ENCODE peak calls at places on chromosomes 6 and 20, in eight cellular contexts. O, R, M, I, L, W, E and B are unnamed samples.

GRCh38 chr20:45323731-45324130 is 15.6 kb upstream of the MATN4 start:
- DNase-seq in O (peak), R (no peak), M (no peak), I (no peak), L (no peak), W (peak), E (no peak), B (no peak)

GRCh38 chr20:47493175-47493953 is 8.3 kb upstream of the NCOA3 start:
- DNase-seq in O (peak), R (no peak), M (no peak), I (peak), L (peak), W (peak), E (peak), B (no peak)

GRCh38 chr6:129120856-129121255 is 237.9 kb downstream of the LAMA2 start:
- DNase-seq in O (peak), R (no peak), M (no peak), I (no peak), L (no peak), W (no peak), E (no peak), B (no peak)

GRCh38 chr6:12112540-12113189 is 100.6 kb downstream of the HIVEP1 start:
- DNase-seq in O (peak), R (no peak), M (no peak), I (no peak), L (no peak), W (no peak), E (no peak), B (no peak)

GRCh38 chr6:119148102-119148824 is 69.8 kb upstream of the FAM184A start:
- DNase-seq in O (peak), R (no peak), M (no peak), I (no peak), L (peak), W (peak), E (peak), B (peak)

GRCh38 chr6:45830441-45831139 is 185.1 kb downstream of the CLIC5 start:
- DNase-seq in O (peak), R (no peak), M (no peak), I (no peak), L (no peak), W (no peak), E (no peak), B (no peak)

GRCh38 chr6:117840541-117840983 is 66.5 kb upstream of the SLC35F1 start:
- DNase-seq in O (peak), R (no peak), M (no peak), I (no peak), L (no peak), W (peak), E (peak), B (peak)

GRCh38 chr6:129818251-129818650 is 42.9 kb downstream of the TMEM244 start:
- DNase-seq in O (no peak), R (no peak), M (no peak), I (no peak), L (no peak), W (no peak), E (no peak), B (no peak)

GRCh38 chr20:24102290-24102689 is 113.7 kb upstream of the GGTLC1 start:
- DNase-seq in O (no peak), R (no peak), M (peak), I (no peak), L (no peak), W (no peak), E (peak), B (no peak)

GRCh38 chr20:31652917-31653385 is 15.2 kb downstream of the COX4I2 start:
- DNase-seq in O (peak), R (peak), M (no peak), I (no peak), L (peak), W (peak), E (no peak), B (no peak)

GRCh38 chr6:71886184-71887005 is at the start of gene RIMS1:
- DNase-seq in O (peak), R (no peak), M (peak), I (no peak), L (no peak), W (no peak), E (peak), B (peak)

GRCh38 chr6:71887006-71887743 is 825 bp downstream of the RIMS1 start:
- DNase-seq in O (no peak), R (no peak), M (peak), I (no peak), L (no peak), W (no peak), E (no peak), B (peak)

GRCh38 chr6:71889366-71889765 is 3.0 kb downstream of the RIMS1 start:
- DNase-seq in O (no peak), R (no peak), M (no peak), I (no peak), L (no peak), W (no peak), E (no peak), B (no peak)

GRCh38 chr6:71887744-71888115 is 1.4 kb downstream of the RIMS1 start:
- DNase-seq in O (no peak), R (no peak), M (no peak), I (no peak), L (no peak), W (no peak), E (no peak), B (no peak)

DNA sequence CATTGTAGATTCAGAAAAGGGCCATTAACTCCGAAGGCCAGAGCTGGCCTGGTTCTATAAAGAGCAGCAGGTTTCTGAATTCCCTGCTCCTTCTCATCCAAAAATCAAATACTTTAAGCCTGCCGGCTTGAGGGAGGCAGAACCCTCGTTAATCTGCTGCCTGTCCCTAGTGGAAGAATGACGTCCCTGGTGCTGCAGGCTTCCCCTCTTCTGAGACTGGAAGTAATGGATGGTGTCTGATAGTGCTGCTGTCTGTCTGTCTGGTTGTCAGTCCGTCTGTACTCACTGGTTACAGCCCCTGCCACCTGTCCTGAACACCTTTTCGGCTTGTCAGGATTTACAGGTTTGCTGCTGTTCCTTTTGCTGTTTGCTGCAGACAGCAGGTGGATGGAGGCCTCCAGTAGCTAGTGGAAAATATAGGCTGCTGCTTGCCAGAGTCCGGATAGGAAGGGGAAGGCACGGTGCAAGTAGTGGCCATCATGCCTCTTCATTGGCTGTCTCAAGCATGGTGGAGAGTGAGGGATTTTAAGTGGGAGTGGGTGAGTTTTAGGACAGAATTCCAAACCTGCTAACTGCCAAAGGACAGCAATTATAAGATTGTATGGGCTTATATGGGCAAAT is 2.5 kb downstream of the RIMS1 start:
- DNase-seq in O (no peak), R (no peak), M (no peak), I (no peak), L (no peak), W (no peak), E (no peak), B (no peak)
- TF ChIP-seq CTCF in O (no peak), R (no peak), M (no peak), I (no peak), L (no peak), W (no peak), E (no peak), B (no peak)

GRCh38 chr6:106513813-106514212 is 115.5 kb downstream of the RTN4IP1 start:
- DNase-seq in O (no peak), R (no peak), M (no peak), I (no peak), L (no peak), W (no peak), E (no peak), B (no peak)

GRCh38 chr6:106510090-106510970 is 119.0 kb downstream of the RTN4IP1 start:
- DNase-seq in O (peak), R (no peak), M (peak), I (no peak), L (no peak), W (no peak), E (peak), B (peak)

GRCh38 chr6:106512958-106513480 is 116.3 kb downstream of the RTN4IP1 start:
- DNase-seq in O (no peak), R (no peak), M (no peak), I (no peak), L (no peak), W (no peak), E (no peak), B (no peak)

GRCh38 chr6:106511274-106512047 is 117.8 kb downstream of the RTN4IP1 start:
- DNase-seq in O (peak), R (no peak), M (peak), I (no peak), L (no peak), W (no peak), E (no peak), B (no peak)

GRCh38 chr6:106512048-106512957 is 117.0 kb downstream of the RTN4IP1 start:
- DNase-seq in O (peak), R (no peak), M (peak), I (no peak), L (no peak), W (no peak), E (peak), B (peak)
- TF ChIP-seq CTCF in O (peak), R (peak), M (no peak), I (no peak), L (peak), W (peak), E (peak), B (no peak)

DNA sequence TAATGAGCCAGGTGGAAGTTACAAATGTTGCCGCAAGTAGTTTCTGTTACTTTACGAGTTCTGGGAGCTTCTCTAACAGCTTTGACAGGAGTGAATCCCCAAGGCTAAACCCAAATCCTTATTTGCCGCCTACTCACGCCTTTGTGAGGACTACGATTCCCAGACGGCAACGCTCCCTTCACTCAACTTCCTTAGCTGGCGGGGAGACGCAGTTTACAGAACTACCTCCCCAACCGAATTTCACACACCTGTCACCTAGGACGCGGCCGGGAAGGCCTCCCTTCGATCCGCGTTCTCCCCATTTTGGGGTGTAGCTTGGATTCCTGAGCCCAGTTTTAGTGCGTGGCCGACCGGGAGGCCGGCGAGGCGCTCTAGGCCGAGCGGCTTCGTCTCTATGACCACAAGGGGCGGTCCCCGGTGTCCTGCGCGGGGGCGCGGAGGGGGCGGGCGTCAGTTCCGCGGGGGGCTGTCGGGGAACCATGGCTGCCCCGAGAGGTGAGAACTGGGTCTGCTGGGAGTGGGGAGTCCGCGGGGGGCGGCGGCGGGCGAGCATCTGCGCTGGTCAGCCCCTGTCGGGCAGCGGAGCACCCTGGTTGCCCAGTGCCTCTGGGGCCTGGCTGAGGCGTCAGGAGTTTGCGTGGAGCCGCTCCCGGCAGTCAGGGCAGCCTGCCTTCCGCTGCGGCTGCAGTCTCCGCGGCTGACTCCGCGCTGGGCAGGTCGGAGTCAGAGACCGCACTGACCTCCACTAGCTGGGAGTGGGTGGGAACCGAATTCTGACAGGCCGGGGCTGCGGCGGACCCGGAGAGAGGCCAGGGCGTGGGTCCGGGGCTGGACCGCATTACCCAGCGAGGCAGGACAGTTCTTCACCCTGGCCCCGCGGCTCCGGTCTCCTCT is at the start of gene SLC35A1:
- DNase-seq in O (peak), R (peak), M (peak), I (peak), L (peak), W (peak), E (peak), B (peak)
- TF ChIP-seq CTCF in O (peak), R (peak), M (no peak), I (peak), L (no peak), W (no peak), E (no peak), B (peak)

DNA sequence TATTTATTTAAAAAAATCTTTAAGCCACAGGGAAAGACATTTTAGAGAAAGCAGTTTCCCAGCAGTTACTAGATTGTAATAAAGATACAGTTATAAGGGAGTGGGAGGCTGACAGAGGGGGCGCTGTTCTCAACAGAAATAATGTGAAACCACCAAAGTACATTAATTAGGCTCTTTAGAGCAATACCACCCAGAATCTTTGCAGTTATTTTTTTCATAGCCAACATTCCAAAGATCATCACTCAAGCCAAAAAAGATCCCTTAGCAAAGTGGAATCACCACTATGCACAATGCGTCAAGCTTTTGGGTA is 331.3 kb upstream of the DEFB112 start:
- DNase-seq in O (no peak), R (no peak), M (peak), I (no peak), L (no peak), W (no peak), E (no peak), B (no peak)
- TF ChIP-seq CTCF in O (peak), R (no peak), M (peak), I (no peak), L (no peak), W (no peak), E (no peak), B (peak)

DNA sequence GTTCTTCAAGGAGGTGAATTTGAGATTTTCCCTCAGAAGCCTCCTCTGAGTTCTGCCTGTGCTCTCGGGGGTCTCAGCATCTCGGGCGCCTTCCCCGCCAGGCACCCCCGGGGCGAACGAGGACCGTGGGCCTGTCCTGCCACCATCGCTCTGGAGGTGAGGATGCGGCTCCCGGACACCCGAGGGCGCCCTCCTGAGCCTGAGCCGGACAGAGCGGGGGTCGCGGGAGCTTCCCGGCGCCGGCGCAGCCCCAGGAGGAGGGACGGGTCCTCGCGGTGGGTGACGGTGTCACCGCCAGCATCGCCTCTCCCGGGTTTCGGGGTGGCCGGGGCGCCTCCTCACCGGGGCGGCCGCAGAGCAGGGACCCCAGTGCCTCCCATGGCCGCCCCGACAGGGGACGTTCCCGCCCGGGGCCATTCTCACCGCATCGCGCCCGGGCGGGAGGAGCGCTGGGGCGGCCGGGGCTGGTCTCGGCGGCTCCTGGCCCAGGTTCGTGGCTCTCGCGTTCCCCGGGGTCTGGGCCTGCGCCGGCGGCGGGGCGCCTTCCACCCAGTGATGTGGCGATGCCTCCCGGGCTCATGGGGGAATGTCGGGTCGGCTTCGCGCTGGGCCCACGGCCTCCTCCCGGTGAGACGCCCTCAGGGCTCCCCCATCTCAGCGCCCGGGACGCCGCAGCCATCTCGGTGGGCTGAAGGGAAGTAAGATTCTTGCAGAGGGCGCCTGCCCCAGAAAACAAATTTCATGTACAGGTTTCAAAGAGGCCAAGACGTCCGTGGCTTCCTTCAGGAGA is 210.5 kb downstream of the ERMARD start:
- DNase-seq in O (no peak), R (no peak), M (peak), I (no peak), L (no peak), W (no peak), E (no peak), B (peak)
- TF ChIP-seq CTCF in O (peak), R (no peak), M (no peak), I (peak), L (no peak), W (no peak), E (no peak), B (peak)

GRCh38 chr6:159002432-159003160 is 2.6 kb upstream of the RSPH3 start:
- DNase-seq in O (peak), R (no peak), M (no peak), I (no peak), L (peak), W (peak), E (no peak), B (no peak)
- TF ChIP-seq CTCF in O (no peak), R (no peak), M (no peak), I (no peak), L (no peak), W (no peak), E (no peak), B (no peak)

DNA sequence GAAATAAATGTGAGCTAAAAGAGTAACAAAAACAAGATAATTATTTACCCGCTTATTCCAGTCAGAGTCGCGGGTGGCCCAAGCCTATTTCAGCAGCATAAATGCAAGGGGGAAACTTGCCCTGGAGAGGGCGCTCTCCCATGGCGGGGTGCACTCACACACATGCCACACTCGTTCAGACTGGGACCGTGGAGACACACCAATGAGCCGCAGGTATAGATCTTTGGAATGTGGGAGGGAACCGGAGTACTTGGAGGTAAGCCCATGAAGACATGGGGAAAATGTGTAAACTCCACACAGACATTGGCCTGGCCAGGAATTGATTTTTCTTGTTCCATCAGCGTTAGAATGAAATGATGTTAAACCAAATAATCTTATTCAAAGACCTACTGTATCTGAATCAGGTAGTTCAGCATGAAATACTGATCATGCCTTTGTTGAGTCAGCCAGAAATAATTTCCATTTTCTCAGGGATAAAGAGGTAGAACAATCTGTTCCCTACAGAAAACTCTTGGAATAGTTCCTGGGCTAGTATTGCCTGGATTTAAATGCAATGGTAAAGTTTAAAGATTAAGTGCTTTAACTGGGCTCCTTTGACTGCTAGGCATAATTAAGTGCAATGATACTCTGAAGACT is 191.5 kb downstream of the MCHR2 start:
- DNase-seq in O (no peak), R (no peak), M (peak), I (no peak), L (no peak), W (no peak), E (no peak), B (no peak)
- TF ChIP-seq CTCF in O (no peak), R (no peak), M (peak), I (no peak), L (peak), W (no peak), E (no peak), B (peak)

GRCh38 chr6:6277418-6277817 is 43.0 kb downstream of the F13A1 start:
- DNase-seq in O (peak), R (no peak), M (no peak), I (no peak), L (no peak), W (no peak), E (peak), B (no peak)
- TF ChIP-seq CTCF in O (no peak), R (no peak), M (no peak), I (no peak), L (no peak), W (no peak), E (no peak), B (no peak)

GRCh38 chr6:153215242-153215641 is 84.2 kb upstream of the RGS17 start:
- DNase-seq in O (no peak), R (no peak), M (no peak), I (no peak), L (no peak), W (no peak), E (no peak), B (no peak)
- TF ChIP-seq CTCF in O (peak), R (no peak), M (no peak), I (no peak), L (no peak), W (no peak), E (no peak), B (no peak)